ENCODE peak calls at places on chromosomes 6 and 20, in ten cellular contexts. F is epithelial cell of esophagus; M is CD8-positive, alpha-beta memory T cell; P is kidney epithelial cell; T is HFF-Myc; B is ascending aorta; J is lung; X is upper lobe of right lung; V is SK-N-SH; Q is bronchial epithelial cell. A is an unnamed sample.

GRCh38 chr6:1436334-1437306 is 47.2 kb downstream of the FOXF2 start:
- DNase-seq in Q (peak; percentile 61), M (no peak), T (peak; percentile 56), F (peak; percentile 69), B (no peak), J (peak; percentile 56), V (peak; percentile 71), P (no peak), X (no peak), A (peak; percentile 86)

GRCh38 chr6:56370127-56370540 is 122.8 kb upstream of the COL21A1 start:
- DNase-seq in M (no peak), Q (peak; percentile 88), V (peak; percentile 42), T (peak; percentile 79), J (peak; percentile 58), X (no peak), B (peak; percentile 90), P (no peak), F (peak; percentile 94), A (peak; percentile 73)

GRCh38 chr20:4113546-4113945 is 98.2 kb upstream of the RNF24 start:
- DNase-seq in F (no peak), V (no peak), P (no peak), Q (no peak), X (no peak), J (no peak), T (no peak), M (no peak), B (no peak), A (no peak)

GRCh38 chr6:72654101-72654618 is 32.3 kb downstream of the KCNQ5 start:
- DNase-seq in P (no peak), B (no peak), J (no peak), M (no peak), X (no peak), T (no peak), Q (no peak), F (no peak), V (no peak), A (no peak)

GRCh38 chr6:52984247-52984646 is 10.8 kb downstream of the GSTA4 start:
- DNase-seq in V (no peak), Q (no peak), J (no peak), B (no peak), F (no peak), T (no peak), M (peak; percentile 71), X (no peak), P (no peak), A (peak; percentile 3)

GRCh38 chr6:28634758-28635546 is 109.3 kb downstream of the GPX5 start:
- DNase-seq in J (no peak), X (no peak), Q (peak; percentile 23), B (no peak), M (no peak), F (no peak), T (no peak), V (peak; percentile 80), P (no peak), A (peak; percentile 19)

GRCh38 chr6:16947461-16948159 is 154.2 kb upstream of the STMND1 start:
- DNase-seq in F (peak; percentile 78), J (peak; percentile 40), B (no peak), T (peak; percentile 98), X (no peak), Q (peak; percentile 82), V (no peak), P (peak; percentile 42), M (no peak), A (peak; percentile 88)

GRCh38 chr6:48135352-48136084 is 24.5 kb upstream of the PTCHD4 start:
- DNase-seq in Q (peak; percentile 83), J (no peak), P (no peak), V (no peak), T (no peak), F (peak; percentile 86), M (no peak), B (no peak), X (no peak), A (peak; percentile 85)

GRCh38 chr6:22785036-22785435 is 215.7 kb downstream of the HDGFL1 start:
- DNase-seq in Q (no peak), B (no peak), P (peak; percentile 49), J (no peak), T (no peak), M (no peak), V (peak; percentile 6), F (no peak), X (no peak), A (peak; percentile 16)

GRCh38 chr6:13247627-13248026 is 80.7 kb downstream of the TBC1D7 start:
- DNase-seq in T (no peak), P (no peak), V (no peak), M (no peak), J (no peak), B (no peak), X (no peak), F (no peak), Q (no peak), A (no peak)

GRCh38 chr6:4169028-4169789 is 33.8 kb upstream of the ECI2 start:
- DNase-seq in T (no peak), J (no peak), Q (no peak), V (no peak), M (no peak), P (no peak), X (no peak), B (no peak), F (peak; percentile 8), A (peak; percentile 65)

GRCh38 chr6:10587694-10588392 is 66.7 kb downstream of the GCNT2 start:
- DNase-seq in T (no peak), M (no peak), Q (no peak), B (no peak), X (no peak), J (no peak), V (no peak), P (no peak), F (no peak), A (peak; percentile 8)

GRCh38 chr20:40571625-40572024 is 117.4 kb downstream of the MAFB start:
- DNase-seq in T (no peak), F (no peak), X (no peak), M (no peak), J (no peak), P (no peak), Q (no peak), V (no peak), B (no peak), A (no peak)

DNA sequence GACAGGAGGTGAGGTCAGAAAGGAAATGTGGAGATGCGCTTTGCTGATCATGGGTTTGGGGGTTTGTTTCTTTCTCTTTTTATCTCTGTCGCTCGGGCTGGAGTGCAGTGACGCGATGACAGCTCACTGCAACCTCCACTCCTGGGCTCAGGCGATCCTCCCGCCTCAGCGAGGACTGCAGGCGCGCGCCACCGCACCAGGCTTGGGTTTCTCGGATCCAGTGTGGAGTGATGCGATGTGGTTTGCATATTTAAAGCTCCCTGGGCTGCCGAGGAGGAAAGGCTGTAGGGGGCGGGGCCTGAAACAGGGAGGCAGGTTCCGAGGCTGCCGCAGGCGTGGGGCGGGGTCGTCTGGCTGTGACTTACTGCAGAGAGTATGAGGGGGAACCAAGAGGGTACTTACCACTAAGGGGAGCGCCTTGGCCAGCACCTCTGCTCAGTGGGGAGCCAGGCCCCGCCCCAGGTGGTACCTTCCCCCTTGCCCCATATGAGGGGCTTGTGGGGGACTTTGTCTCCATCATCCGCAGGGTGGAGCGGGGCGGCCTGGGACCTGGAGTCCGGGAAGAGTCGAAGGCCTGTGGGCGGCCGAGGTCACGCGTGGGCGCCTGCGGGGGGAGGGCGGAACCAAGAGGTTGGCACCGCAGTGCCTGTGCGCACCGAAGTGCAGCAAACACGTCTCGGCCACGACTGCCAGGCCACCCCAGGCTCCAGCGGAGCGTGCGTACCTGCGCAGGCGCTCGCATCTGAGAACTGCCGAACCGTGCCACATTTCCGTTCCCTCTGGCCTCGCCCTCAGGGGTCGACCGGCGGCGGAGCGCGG is 12.7 kb upstream of the BAK1 start:
- DNase-seq in Q (no peak), F (peak; percentile 59), B (no peak), M (peak; percentile 65), T (no peak), P (peak; percentile 28), V (no peak), X (peak; percentile 83), J (no peak), A (no peak)
- H3K4me3 ChIP-seq in Q (no peak overlapping the region), F (no peak overlapping the region), B (no peak overlapping the region), M (peak overlapping the region; percentile 27), T (no peak overlapping the region), P (no peak overlapping the region), V (no peak overlapping the region), X (peak overlapping the region; percentile 25), J (no peak overlapping the region), A (peak overlapping the region; percentile 35)

GRCh38 chr6:87407896-87408720 is at the start of gene CFAP206:
- DNase-seq in P (peak; percentile 54), B (peak; percentile 88), F (peak; percentile 87), M (peak; percentile 87), V (peak; percentile 93), X (peak; percentile 91), J (peak; percentile 75), Q (peak; percentile 79), T (peak; percentile 42), A (peak; percentile 93)

GRCh38 chr6:87407531-87407895 is 259 bp upstream of the CFAP206 start:
- DNase-seq in V (no peak), F (peak; percentile 42), M (no peak), P (no peak), Q (peak; percentile 40), J (peak; percentile 39), X (no peak), B (no peak), T (no peak), A (peak; percentile 63)

DNA sequence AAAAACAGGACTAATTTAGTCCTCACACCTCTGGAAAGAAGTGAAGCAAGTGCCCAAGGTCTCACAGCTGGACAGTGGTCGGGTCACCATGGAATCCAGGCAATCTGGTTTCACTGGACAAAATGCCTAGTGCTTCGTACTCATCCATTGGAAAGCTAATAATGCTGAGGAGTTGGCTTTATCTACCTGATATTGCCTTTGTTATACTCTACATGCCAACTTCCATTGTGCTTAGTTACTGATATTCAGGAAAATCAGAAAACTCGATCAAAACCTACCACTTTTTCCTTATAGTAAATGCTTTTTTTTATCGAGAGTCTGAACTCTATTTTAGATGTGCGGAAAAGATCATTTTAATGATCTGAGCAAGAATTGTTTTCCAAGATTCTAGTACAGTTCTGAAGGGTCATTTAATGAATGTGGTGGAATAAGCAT is 966 bp downstream of the CFAP206 start:
- DNase-seq in P (no peak), V (no peak), F (no peak), Q (no peak), T (no peak), B (no peak), J (no peak), X (no peak), M (no peak), A (no peak)
- H3K4me3 ChIP-seq in P (peak overlapping the region; percentile 79), V (peak overlapping the region; percentile 93), F (peak overlapping the region; percentile 73), Q (peak overlapping the region; percentile 85), T (peak overlapping the region; percentile 60), B (peak overlapping the region; percentile 93), J (peak overlapping the region; percentile 38), X (peak overlapping the region; percentile 68), M (peak overlapping the region; percentile 55), A (peak overlapping the region; percentile 92)

GRCh38 chr20:288956-289692 is 1.4 kb downstream of the C20orf96 start:
- DNase-seq in F (no peak), X (no peak), B (no peak), Q (no peak), V (no peak), T (no peak), P (no peak), J (no peak), M (no peak), A (no peak)
- H3K4me3 ChIP-seq in F (no peak overlapping the region), X (no peak overlapping the region), B (peak overlapping the region; percentile 77), Q (no peak overlapping the region), V (peak overlapping the region; percentile 84), T (peak overlapping the region; percentile 90), P (no peak overlapping the region), J (no peak overlapping the region), M (no peak overlapping the region), A (peak overlapping the region; percentile 88)

GRCh38 chr20:51569815-51570741 is 27.6 kb upstream of the NFATC2 start:
- DNase-seq in M (no peak), J (no peak), F (peak; percentile 35), V (no peak), X (no peak), Q (peak; percentile 36), P (no peak), B (peak; percentile 79), T (no peak), A (peak; percentile 34)
- H3K4me3 ChIP-seq in M (no peak overlapping the region), J (no peak overlapping the region), F (no peak overlapping the region), V (no peak overlapping the region), X (no peak overlapping the region), Q (no peak overlapping the region), P (no peak overlapping the region), B (no peak overlapping the region), T (no peak overlapping the region), A (no peak overlapping the region)

A was measured in choroid plexus epithelial cell.